ENCODE peak calls at places on chromosomes 4 and X, in ten cellular contexts. R, B, D, M, N, T, F, H, A and C are unnamed samples.

GRCh38 chr4:37415845-37416369 is 171.4 kb downstream of the NWD2 start:
- DNase-seq in R (no peak), B (no peak), D (no peak), M (no peak), N (no peak), T (no peak), F (no peak), H (no peak), A (no peak), C (no peak)

GRCh38 chr4:18214656-18215055 is 193.1 kb upstream of the LCORL start:
- DNase-seq in R (no peak), B (peak), D (no peak), M (no peak), N (no peak), T (no peak), F (no peak), H (no peak), A (no peak), C (no peak)

GRCh38 chr4:125316781-125317525 is 2.2 kb downstream of the FAT4 start:
- DNase-seq in R (no peak), B (peak), D (no peak), M (peak), N (no peak), T (peak), F (peak), H (peak), A (no peak), C (peak)

GRCh38 chr4:140047017-140047640 is 106.9 kb downstream of the MAML3 start:
- DNase-seq in R (no peak), B (no peak), D (no peak), M (peak), N (no peak), T (no peak), F (no peak), H (peak), A (no peak), C (peak)

GRCh38 chr4:168560835-168561210 is 64.0 kb downstream of the PALLD start:
- DNase-seq in R (no peak), B (no peak), D (no peak), M (no peak), N (no peak), T (no peak), F (peak), H (no peak), A (no peak), C (no peak)

GRCh38 chr4:141849778-141850177 is 213.4 kb downstream of the IL15 start:
- DNase-seq in R (no peak), B (no peak), D (no peak), M (no peak), N (no peak), T (no peak), F (no peak), H (no peak), A (no peak), C (no peak)

GRCh38 chr4:138728566-138728965 is 287.0 kb upstream of the NOCT start:
- DNase-seq in R (no peak), B (no peak), D (no peak), M (no peak), N (no peak), T (no peak), F (peak), H (no peak), A (no peak), C (no peak)

GRCh38 chrX:30060718-30061117 is 154.6 kb upstream of the MAGEB2 start:
- DNase-seq in R (no peak), B (peak), D (no peak), M (peak), N (no peak), T (no peak), F (peak), H (no peak), A (no peak), C (peak)

GRCh38 chr4:11632488-11632887 is 203.8 kb upstream of the HS3ST1 start:
- DNase-seq in R (no peak), B (no peak), D (no peak), M (no peak), N (no peak), T (no peak), F (no peak), H (no peak), A (no peak), C (peak)

GRCh38 chrX:20718592-20718991 is 451.9 kb upstream of the RPS6KA3 start:
- DNase-seq in R (no peak), B (no peak), D (no peak), M (no peak), N (no peak), T (no peak), F (no peak), H (no peak), A (no peak), C (no peak)

GRCh38 chr4:95153182-95153581 is 395.4 kb downstream of the BMPR1B start:
- DNase-seq in R (no peak), B (no peak), D (no peak), M (no peak), N (no peak), T (no peak), F (no peak), H (no peak), A (no peak), C (no peak)

GRCh38 chr4:142815834-142816233 is 30.3 kb downstream of the INPP4B start:
- DNase-seq in R (no peak), B (no peak), D (no peak), M (peak), N (no peak), T (no peak), F (peak), H (no peak), A (no peak), C (peak)

GRCh38 chr4:119525005-119525749 is 103.4 kb downstream of the PDE5A start:
- DNase-seq in R (peak), B (no peak), D (peak), M (peak), N (no peak), T (no peak), F (peak), H (no peak), A (peak), C (peak)

GRCh38 chrX:121504148-121504547 is 456.7 kb downstream of the GLUD2 start:
- DNase-seq in R (no peak), B (no peak), D (no peak), M (no peak), N (no peak), T (no peak), F (no peak), H (no peak), A (no peak), C (no peak)

GRCh38 chrX:67693928-67694327 is 150.1 kb downstream of the AR start:
- DNase-seq in R (no peak), B (no peak), D (no peak), M (peak), N (no peak), T (no peak), F (peak), H (no peak), A (no peak), C (peak)

GRCh38 chr4:168221298-168221697 is 97.3 kb downstream of the DDX60 start:
- DNase-seq in R (peak), B (no peak), D (no peak), M (peak), N (peak), T (no peak), F (peak), H (no peak), A (no peak), C (peak)

GRCh38 chr4:118816538-118817177 is 19.3 kb downstream of the SEC24D start:
- DNase-seq in R (no peak), B (no peak), D (no peak), M (peak), N (no peak), T (no peak), F (peak), H (no peak), A (no peak), C (peak)

GRCh38 chr4:95114521-95114920 is 356.8 kb downstream of the BMPR1B start:
- DNase-seq in R (no peak), B (no peak), D (no peak), M (no peak), N (no peak), T (no peak), F (no peak), H (no peak), A (no peak), C (peak)

GRCh38 chr4:177255359-177255758 is 54.3 kb upstream of the NEIL3 start:
- DNase-seq in R (no peak), B (no peak), D (no peak), M (no peak), N (no peak), T (no peak), F (no peak), H (no peak), A (no peak), C (no peak)

GRCh38 chrX:19698125-19698524 is 182.8 kb upstream of the MAP3K15 start:
- DNase-seq in R (no peak), B (no peak), D (no peak), M (peak), N (no peak), T (no peak), F (peak), H (no peak), A (no peak), C (peak)

GRCh38 chrX:55593296-55593695 is 29.9 kb upstream of the FOXR2 start:
- DNase-seq in R (no peak), B (no peak), D (no peak), M (no peak), N (no peak), T (no peak), F (no peak), H (no peak), A (no peak), C (no peak)

GRCh38 chr4:108725457-108725856 is 37.4 kb downstream of the ETNPPL start:
- DNase-seq in R (no peak), B (no peak), D (no peak), M (no peak), N (no peak), T (no peak), F (peak), H (no peak), A (no peak), C (no peak)

GRCh38 chrX:3299626-3300025 is 46.8 kb downstream of the MXRA5 start:
- DNase-seq in R (no peak), B (no peak), D (no peak), M (peak), N (no peak), T (no peak), F (peak), H (no peak), A (no peak), C (peak)

GRCh38 chrX:151397741-151398070 is 700 bp downstream of the VMA21 start:
- DNase-seq in R (no peak), B (no peak), D (no peak), M (peak), N (no peak), T (no peak), F (peak), H (no peak), A (no peak), C (peak)

GRCh38 chrX:136209751-136210150 is 41.4 kb downstream of the MAP7D3 start:
- DNase-seq in R (no peak), B (no peak), D (no peak), M (no peak), N (no peak), T (no peak), F (no peak), H (no peak), A (no peak), C (no peak)
- TF ChIP-seq CTCF in R (no peak), B (no peak), D (no peak), M (no peak), N (no peak), T (no peak), F (no peak), H (no peak), A (no peak), C (no peak)

GRCh38 chr4:52372269-52372668 is 286.8 kb downstream of the USP46 start:
- DNase-seq in R (no peak), B (no peak), D (no peak), M (no peak), N (no peak), T (no peak), F (no peak), H (no peak), A (no peak), C (no peak)
- H3K4me3 ChIP-seq in R (no peak), B (no peak), D (no peak), M (no peak), N (no peak), T (no peak), F (no peak), H (no peak), A (no peak), C (no peak)

GRCh38 chrX:149487292-149487691 is 17.8 kb downstream of the IDS start:
- DNase-seq in R (no peak), B (no peak), D (no peak), M (no peak), N (no peak), T (no peak), F (no peak), H (no peak), A (no peak), C (no peak)
- TF ChIP-seq CTCF in R (peak), B (no peak), D (peak), M (no peak), N (no peak), T (peak), F (peak), H (no peak), A (no peak), C (peak)

GRCh38 chr4:30727409-30727808 is 7.2 kb downstream of the PCDH7 start:
- DNase-seq in R (no peak), B (no peak), D (no peak), M (peak), N (no peak), T (no peak), F (no peak), H (no peak), A (no peak), C (no peak)
- H3K4me3 ChIP-seq in R (peak), B (no peak), D (no peak), M (no peak), N (no peak), T (no peak), F (no peak), H (peak), A (no peak), C (no peak)

GRCh38 chr4:1684756-1685603 is 867 bp upstream of the FAM53A start:
- DNase-seq in R (no peak), B (no peak), D (no peak), M (no peak), N (peak), T (no peak), F (no peak), H (no peak), A (no peak), C (no peak)

GRCh38 chr4:1682860-1683259 is 1.3 kb downstream of the FAM53A start:
- DNase-seq in R (no peak), B (no peak), D (no peak), M (no peak), N (no peak), T (no peak), F (no peak), H (no peak), A (no peak), C (no peak)

GRCh38 chr4:1685604-1686150 is 1.6 kb upstream of the FAM53A start:
- DNase-seq in R (peak), B (no peak), D (no peak), M (no peak), N (no peak), T (no peak), F (no peak), H (no peak), A (no peak), C (no peak)

GRCh38 chr4:1683371-1683902 is 676 bp downstream of the FAM53A start:
- DNase-seq in R (peak), B (peak), D (peak), M (peak), N (peak), T (no peak), F (peak), H (no peak), A (peak), C (peak)

DNA sequence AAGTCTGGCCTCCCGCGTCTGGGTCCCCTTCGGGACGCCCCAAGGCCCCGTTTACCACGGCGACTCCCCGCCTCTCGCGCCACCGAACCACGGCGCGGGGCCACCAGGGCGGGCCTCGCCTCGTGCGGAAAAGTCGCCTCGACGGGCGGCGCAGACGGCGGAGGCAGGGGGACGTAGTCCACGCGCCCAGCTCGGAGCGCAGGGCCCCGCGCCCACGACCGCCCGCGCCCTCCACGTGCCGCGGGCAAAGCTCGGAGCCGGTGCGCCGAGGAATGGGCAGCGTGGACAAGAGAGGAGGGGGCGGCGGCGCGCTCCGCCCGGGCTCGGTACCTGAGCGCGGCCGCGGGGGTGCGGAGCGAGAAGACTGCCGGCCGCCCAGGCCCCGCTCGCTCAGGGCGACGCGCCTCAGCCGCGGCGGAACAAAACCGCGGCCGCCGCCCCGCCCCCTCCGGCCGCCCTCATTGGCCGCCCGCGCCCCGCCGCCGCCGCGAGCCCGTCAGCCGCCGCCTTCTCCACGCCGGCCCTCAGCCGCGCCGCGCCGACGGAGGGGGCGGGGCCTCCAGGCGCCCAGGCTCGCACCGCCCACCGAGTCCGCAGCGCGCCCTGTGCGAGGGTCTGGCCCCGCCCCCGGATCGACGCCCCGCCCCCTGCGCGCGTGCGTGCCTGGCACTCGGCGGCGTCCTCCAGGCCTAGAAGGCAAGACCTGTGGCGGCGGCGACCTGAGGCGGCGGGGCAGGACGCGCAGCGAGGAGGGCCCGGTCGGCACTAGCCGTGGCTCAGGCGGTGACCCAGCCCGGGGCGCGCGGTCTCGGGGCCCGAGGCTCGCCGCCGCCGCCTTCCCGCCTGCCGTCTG is at the start of gene FAM53A:
- DNase-seq in R (no peak), B (peak), D (no peak), M (peak), N (peak), T (peak), F (peak), H (peak), A (no peak), C (peak)
- TF ChIP-seq CTCF in R (no peak), B (no peak), D (no peak), M (no peak), N (no peak), T (no peak), F (no peak), H (no peak), A (no peak), C (no peak)

GRCh38 chrX:98398542-98398941 is 1514.8 kb downstream of the RPA4 start:
- DNase-seq in R (no peak), B (no peak), D (no peak), M (no peak), N (no peak), T (no peak), F (no peak), H (no peak), A (no peak), C (no peak)
- H3K4me3 ChIP-seq in R (no peak), B (no peak), D (no peak), M (no peak), N (no peak), T (no peak), F (no peak), H (no peak), A (no peak), C (no peak)

GRCh38 chrX:48891402-48892288 is 5.9 kb downstream of the TIMM17B start:
- DNase-seq in R (peak), B (peak), D (no peak), M (peak), N (peak), T (peak), F (peak), H (peak), A (no peak), C (peak)
- TF ChIP-seq CTCF in R (peak), B (peak), D (no peak), M (peak), N (peak), T (peak), F (peak), H (no peak), A (peak), C (peak)

DNA sequence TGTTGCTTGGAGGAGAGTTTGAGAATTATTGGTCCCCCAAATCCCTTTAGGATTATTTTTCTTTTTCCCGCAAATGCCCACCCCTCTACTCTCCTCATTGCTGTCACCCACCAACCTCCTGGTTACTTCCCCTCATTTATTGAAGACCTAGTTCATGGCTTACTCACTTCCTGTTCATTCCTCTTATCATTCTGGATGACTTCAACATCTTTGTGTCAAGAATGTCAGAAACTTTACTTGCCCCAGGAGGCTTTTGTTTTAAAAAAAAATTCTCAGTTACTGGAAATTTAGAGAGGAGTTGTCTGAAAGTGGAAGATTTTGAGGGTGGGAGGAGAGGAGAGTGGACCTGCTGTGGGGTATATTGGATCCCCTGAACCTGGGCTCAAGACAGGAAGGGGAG is 69.7 kb upstream of the ESX1 start:
- DNase-seq in R (no peak), B (no peak), D (no peak), M (no peak), N (no peak), T (no peak), F (no peak), H (no peak), A (no peak), C (no peak)
- H3K4me3 ChIP-seq in R (no peak), B (no peak), D (no peak), M (no peak), N (no peak), T (no peak), F (no peak), H (no peak), A (no peak), C (no peak)

GRCh38 chrX:77276742-77277141 is 170.4 kb upstream of the FGF16 start:
- DNase-seq in R (no peak), B (no peak), D (no peak), M (no peak), N (no peak), T (no peak), F (no peak), H (no peak), A (no peak), C (no peak)
- TF ChIP-seq CTCF in R (no peak), B (no peak), D (peak), M (no peak), N (no peak), T (no peak), F (no peak), H (no peak), A (no peak), C (peak)